ENCODE peak calls at places on chromosomes 6 and 20, in four cellular contexts. One of them, this sample, is unnamed.
A peak's percentile ranks its signal among the peaks of the same experiment; 100 is the strongest.

GRCh38 chr20:41392871-41393704 is 26.5 kb upstream of the EMILIN3 start:
- DNase-seq in tibial nerve: peak; percentile 81
- DNase-seq in GM23338: no peak
- DNase-seq in colonic mucosa: no peak
- DNase-seq in this sample: no peak

GRCh38 chr6:63214816-63215215 is 3.5 kb downstream of the FKBP1C start:
- DNase-seq in tibial nerve: no peak
- DNase-seq in GM23338: no peak
- DNase-seq in colonic mucosa: no peak
- DNase-seq in this sample: no peak

GRCh38 chr6:167485186-167485978 is 160.5 kb downstream of the TTLL2 start:
- DNase-seq in tibial nerve: no peak
- DNase-seq in GM23338: no peak
- DNase-seq in colonic mucosa: no peak
- DNase-seq in this sample: no peak

GRCh38 chr20:24273251-24273650 is 196.2 kb upstream of the SYNDIG1 start:
- DNase-seq in tibial nerve: no peak
- DNase-seq in GM23338: no peak
- DNase-seq in colonic mucosa: no peak
- DNase-seq in this sample: no peak

GRCh38 chr6:83430606-83431544 is at the start of gene ME1:
- DNase-seq in tibial nerve: peak; percentile 51
- DNase-seq in GM23338: peak; percentile 79
- DNase-seq in colonic mucosa: peak; percentile 83
- DNase-seq in this sample: no peak

GRCh38 chr20:38723069-38723981 is 961 bp upstream of the SLC32A1 start:
- DNase-seq in tibial nerve: no peak
- DNase-seq in GM23338: peak; percentile 61
- DNase-seq in colonic mucosa: no peak
- DNase-seq in this sample: no peak

GRCh38 chr6:61842005-61842404 is 444.0 kb downstream of the KHDRBS2 start:
- DNase-seq in tibial nerve: no peak
- DNase-seq in GM23338: no peak
- DNase-seq in colonic mucosa: no peak
- DNase-seq in this sample: no peak

GRCh38 chr6:35023601-35024000 is 117.5 kb downstream of the TCP11 start:
- DNase-seq in tibial nerve: no peak
- DNase-seq in GM23338: no peak
- DNase-seq in colonic mucosa: no peak
- DNase-seq in this sample: no peak

GRCh38 chr20:42747765-42748411 is 441.8 kb downstream of the PTPRT start:
- DNase-seq in tibial nerve: no peak
- DNase-seq in GM23338: no peak
- DNase-seq in colonic mucosa: no peak
- DNase-seq in this sample: no peak

GRCh38 chr6:113476937-113477839 is 380.0 kb upstream of the MARCKS start:
- DNase-seq in tibial nerve: no peak
- DNase-seq in GM23338: no peak
- DNase-seq in colonic mucosa: no peak
- DNase-seq in this sample: no peak

GRCh38 chr6:112780498-112781096 is 433.5 kb downstream of the RFPL4B start:
- DNase-seq in tibial nerve: peak; percentile 49
- DNase-seq in GM23338: peak; percentile 88
- DNase-seq in colonic mucosa: peak; percentile 77
- DNase-seq in this sample: peak; percentile 47

GRCh38 chr20:18722381-18722780 is 91.2 kb upstream of the SCP2D1 start:
- DNase-seq in tibial nerve: no peak
- DNase-seq in GM23338: no peak
- DNase-seq in colonic mucosa: no peak
- DNase-seq in this sample: no peak

GRCh38 chr6:46129301-46129633 is 522 bp upstream of the ENPP4 start:
- DNase-seq in tibial nerve: no peak
- DNase-seq in GM23338: no peak
- DNase-seq in colonic mucosa: no peak
- DNase-seq in this sample: no peak

GRCh38 chr6:36677059-36677749 is 1.3 kb upstream of the CDKN1A start:
- DNase-seq in tibial nerve: no peak
- DNase-seq in GM23338: no peak
- DNase-seq in colonic mucosa: no peak
- DNase-seq in this sample: no peak

GRCh38 chr20:50392138-50392866 is 117.9 kb upstream of the PTPN1 start:
- DNase-seq in tibial nerve: no peak
- DNase-seq in GM23338: no peak
- DNase-seq in colonic mucosa: no peak
- DNase-seq in this sample: no peak

GRCh38 chr6:7152467-7152866 is 44.7 kb downstream of the RREB1 start:
- DNase-seq in tibial nerve: no peak
- DNase-seq in GM23338: peak; percentile 35
- DNase-seq in colonic mucosa: no peak
- DNase-seq in this sample: no peak

GRCh38 chr6:139262519-139263300 is 29.1 kb downstream of the TXLNB start:
- DNase-seq in tibial nerve: no peak
- DNase-seq in GM23338: no peak
- DNase-seq in colonic mucosa: no peak
- DNase-seq in this sample: no peak

GRCh38 chr20:62724692-62725595 is 16.3 kb downstream of the NTSR1 start:
- DNase-seq in tibial nerve: no peak
- DNase-seq in GM23338: no peak
- DNase-seq in colonic mucosa: no peak
- DNase-seq in this sample: no peak

GRCh38 chr6:142863981-142864380 is 81.0 kb downstream of the HIVEP2 start:
- DNase-seq in tibial nerve: no peak
- DNase-seq in GM23338: peak; percentile 60
- DNase-seq in colonic mucosa: no peak
- DNase-seq in this sample: no peak

GRCh38 chr20:25553819-25554296 is 31.5 kb downstream of the NINL start:
- DNase-seq in tibial nerve: no peak
- DNase-seq in GM23338: no peak
- DNase-seq in colonic mucosa: no peak
- DNase-seq in this sample: no peak

GRCh38 chr20:48983423-48984400 is 62.2 kb downstream of the ARFGEF2 start:
- DNase-seq in tibial nerve: no peak
- DNase-seq in GM23338: no peak
- DNase-seq in colonic mucosa: no peak
- DNase-seq in this sample: peak; percentile 71

GRCh38 chr6:30814137-30815084 is 69.9 kb upstream of the DDR1 start:
- DNase-seq in tibial nerve: no peak
- DNase-seq in GM23338: no peak
- DNase-seq in colonic mucosa: no peak
- DNase-seq in this sample: peak; percentile 59

GRCh38 chr6:117272032-117272866 is 6.9 kb downstream of the VGLL2 start:
- DNase-seq in tibial nerve: no peak
- DNase-seq in GM23338: peak; percentile 30
- DNase-seq in colonic mucosa: no peak
- DNase-seq in this sample: no peak

GRCh38 chr6:168676552-168677317 is 235.8 kb downstream of the SMOC2 start:
- DNase-seq in tibial nerve: no peak
- DNase-seq in GM23338: no peak
- DNase-seq in colonic mucosa: no peak
- DNase-seq in this sample: no peak

GRCh38 chr20:51532577-51533191 is 9.8 kb downstream of the NFATC2 start:
- DNase-seq in tibial nerve: no peak
- DNase-seq in GM23338: no peak
- DNase-seq in colonic mucosa: no peak
- DNase-seq in this sample: no peak

GRCh38 chr6:35663001-35663400 is 25.7 kb downstream of the FKBP5 start:
- DNase-seq in tibial nerve: no peak
- DNase-seq in GM23338: no peak
- DNase-seq in colonic mucosa: no peak
- DNase-seq in this sample: no peak

GRCh38 chr6:3355358-3356055 is 96.8 kb downstream of the PSMG4 start:
- DNase-seq in tibial nerve: peak; percentile 46
- DNase-seq in GM23338: peak; percentile 38
- DNase-seq in colonic mucosa: peak; percentile 56
- DNase-seq in this sample: no peak

GRCh38 chr6:157219201-157220200 is 103.8 kb downstream of the TMEM242 start:
- DNase-seq in tibial nerve: no peak
- DNase-seq in GM23338: peak; percentile 39
- DNase-seq in colonic mucosa: peak; percentile 50
- DNase-seq in this sample: no peak

GRCh38 chr20:4020256-4020655 is 4.9 kb upstream of the RNF24 start:
- DNase-seq in tibial nerve: no peak
- DNase-seq in GM23338: no peak
- DNase-seq in colonic mucosa: no peak
- DNase-seq in this sample: no peak

GRCh38 chr6:39254999-39255535 is 25.8 kb upstream of the KCNK5 start:
- DNase-seq in tibial nerve: no peak
- DNase-seq in GM23338: no peak
- DNase-seq in colonic mucosa: no peak
- DNase-seq in this sample: no peak

GRCh38 chr20:52031206-52031573 is 160.4 kb downstream of the ZFP64 start:
- DNase-seq in tibial nerve: no peak
- DNase-seq in GM23338: no peak
- DNase-seq in colonic mucosa: no peak
- DNase-seq in this sample: no peak

GRCh38 chr6:167896648-167897047 is 69.9 kb downstream of the AFDN start:
- DNase-seq in tibial nerve: no peak
- DNase-seq in GM23338: no peak
- DNase-seq in colonic mucosa: no peak
- DNase-seq in this sample: no peak

GRCh38 chr20:50514750-50515149 is 4.6 kb downstream of the PTPN1 start:
- DNase-seq in tibial nerve: no peak
- DNase-seq in GM23338: no peak
- DNase-seq in colonic mucosa: no peak
- DNase-seq in this sample: no peak

DNA sequence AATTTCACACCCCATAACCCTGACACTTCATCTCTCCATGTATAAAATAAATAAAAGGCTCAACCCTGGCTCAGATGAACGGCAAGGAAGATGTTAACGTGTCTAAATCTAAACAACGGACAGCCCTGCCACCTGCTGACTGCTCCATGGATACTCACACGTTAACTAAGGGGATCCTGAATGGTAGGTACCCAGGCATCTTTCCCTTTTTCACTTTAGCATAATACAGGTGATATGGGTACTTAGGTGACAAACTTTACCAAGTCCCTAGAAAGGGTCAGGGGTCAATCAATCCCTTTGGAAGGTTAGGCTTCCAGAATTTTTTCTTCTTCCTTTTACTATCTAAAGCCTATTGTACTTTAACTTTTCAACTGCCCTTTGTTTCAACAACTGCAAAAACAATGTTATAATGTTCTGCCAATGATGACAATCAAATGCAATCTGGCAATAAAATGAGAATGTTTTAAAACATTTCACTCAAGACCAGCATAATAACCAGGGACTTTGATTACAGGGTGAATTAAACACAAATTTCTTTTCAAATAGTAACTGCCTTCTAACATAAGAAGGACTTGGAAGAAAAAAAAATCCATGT is 52.4 kb upstream of the IPCEF1 start:
- DNase-seq in tibial nerve: no peak
- DNase-seq in GM23338: peak; percentile 23
- DNase-seq in colonic mucosa: no peak
- DNase-seq in this sample: no peak
- TF ChIP-seq CTCF in tibial nerve: peak; percentile 32
- TF ChIP-seq CTCF in GM23338: peak; percentile 30
- TF ChIP-seq CTCF in colonic mucosa: peak; percentile 15
- TF ChIP-seq CTCF in this sample: peak; percentile 53

GRCh38 chr6:5234869-5235268 is 25.9 kb downstream of the LYRM4 start:
- DNase-seq in tibial nerve: no peak
- DNase-seq in GM23338: no peak
- DNase-seq in colonic mucosa: no peak
- DNase-seq in this sample: no peak
- H3K4me3 ChIP-seq in tibial nerve: no peak overlapping the region
- H3K4me3 ChIP-seq in GM23338: no peak overlapping the region
- H3K4me3 ChIP-seq in colonic mucosa: no peak overlapping the region
- H3K4me3 ChIP-seq in this sample: no peak overlapping the region

GRCh38 chr6:41278699-41279405 is 7.6 kb downstream of the TREM1 start:
- DNase-seq in tibial nerve: no peak
- DNase-seq in GM23338: peak; percentile 93
- DNase-seq in colonic mucosa: peak; percentile 59
- DNase-seq in this sample: no peak
- TF ChIP-seq CTCF in tibial nerve: peak; percentile 26
- TF ChIP-seq CTCF in GM23338: peak; percentile 64
- TF ChIP-seq CTCF in colonic mucosa: peak; percentile 33
- TF ChIP-seq CTCF in this sample: peak; percentile 72

GRCh38 chr6:111301914-111302313 is 181.1 kb downstream of the REV3L start:
- DNase-seq in tibial nerve: no peak
- DNase-seq in GM23338: no peak
- DNase-seq in colonic mucosa: no peak
- DNase-seq in this sample: no peak
- H3K4me3 ChIP-seq in tibial nerve: no peak overlapping the region
- H3K4me3 ChIP-seq in GM23338: no peak overlapping the region
- H3K4me3 ChIP-seq in colonic mucosa: no peak overlapping the region
- H3K4me3 ChIP-seq in this sample: no peak overlapping the region

DNA sequence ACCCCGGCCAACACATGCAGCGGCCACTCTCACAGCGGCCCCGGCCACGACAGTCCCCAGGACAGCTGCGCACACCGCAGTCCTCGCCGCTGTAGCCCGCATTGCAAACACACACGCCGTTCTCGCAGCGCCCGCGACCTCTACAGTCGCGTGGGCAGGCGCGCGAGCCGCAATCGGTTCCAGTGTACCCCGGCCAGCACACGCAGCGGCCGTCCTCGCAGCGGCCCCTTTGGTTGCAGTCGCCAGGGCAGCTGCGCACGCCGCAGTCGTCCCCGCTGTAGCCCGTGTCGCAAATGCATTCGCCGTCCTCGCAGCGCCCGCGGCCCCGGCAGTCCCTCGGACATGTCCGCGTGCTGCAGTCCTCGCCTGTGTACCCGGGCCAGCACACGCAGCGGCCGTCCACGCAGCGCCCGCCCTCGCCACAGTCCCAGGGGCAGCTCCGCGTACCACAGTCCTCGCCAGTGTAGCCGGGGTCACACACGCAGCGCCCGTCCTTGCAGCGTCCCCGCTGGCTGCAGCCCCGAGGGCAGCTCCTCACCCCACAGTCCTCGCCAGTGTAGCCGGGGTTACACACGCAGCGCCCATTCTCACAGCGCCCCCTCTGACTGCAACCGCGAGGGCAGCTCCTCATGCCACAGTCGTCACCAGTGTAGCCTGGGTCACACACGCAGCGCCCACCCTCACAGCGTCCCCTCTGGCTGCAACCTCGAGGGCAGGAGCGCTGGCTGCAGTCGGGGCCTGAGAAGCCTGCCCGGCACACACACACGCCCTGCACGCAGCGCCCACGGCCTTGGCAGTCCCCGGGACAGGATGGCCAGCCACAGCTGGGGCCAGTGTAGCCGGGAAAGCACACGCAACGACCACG is 12.5 kb downstream of the TNXB start:
- DNase-seq in tibial nerve: no peak
- DNase-seq in GM23338: peak; percentile 73
- DNase-seq in colonic mucosa: no peak
- DNase-seq in this sample: no peak
- TF ChIP-seq CTCF in tibial nerve: no peak
- TF ChIP-seq CTCF in GM23338: peak; percentile 35
- TF ChIP-seq CTCF in colonic mucosa: no peak
- TF ChIP-seq CTCF in this sample: peak; percentile 27

GRCh38 chr6:108164537-108164814 is 1.3 kb upstream of the NR2E1 start:
- DNase-seq in tibial nerve: no peak
- DNase-seq in GM23338: no peak
- DNase-seq in colonic mucosa: no peak
- DNase-seq in this sample: no peak
- H3K4me3 ChIP-seq in tibial nerve: peak overlapping the region; percentile 18
- H3K4me3 ChIP-seq in GM23338: peak overlapping the region; percentile 62
- H3K4me3 ChIP-seq in colonic mucosa: no peak overlapping the region
- H3K4me3 ChIP-seq in this sample: peak overlapping the region; percentile 43

This sample was measured in retinal pigment epithelial cell.